ENCODE peak calls at places on chromosomes 1 and 21, in four cellular contexts. One of them, this sample, is unnamed.

GRCh38 chr1:24151175-24151533 is 8.2 kb upstream of the IL22RA1 start:
- DNase-seq in bronchial epithelial cell: peak
- DNase-seq in choroid plexus epithelial cell: no peak
- DNase-seq in Panc1: no peak
- DNase-seq in this sample: no peak

GRCh38 chr1:241637046-241637590 is 3.1 kb downstream of the CHML start:
- DNase-seq in Panc1: no peak
- DNase-seq in bronchial epithelial cell: peak
- DNase-seq in choroid plexus epithelial cell: peak
- DNase-seq in this sample: no peak

GRCh38 chr1:23039308-23039826 is 20.1 kb downstream of the KDM1A start:
- DNase-seq in bronchial epithelial cell: no peak
- DNase-seq in choroid plexus epithelial cell: no peak
- DNase-seq in Panc1: no peak
- DNase-seq in this sample: no peak

GRCh38 chr1:48823161-48823560 is 46.5 kb upstream of the BEND5 start:
- DNase-seq in Panc1: no peak
- DNase-seq in choroid plexus epithelial cell: peak
- DNase-seq in bronchial epithelial cell: no peak
- DNase-seq in this sample: no peak

GRCh38 chr1:9374748-9375345 is 82.2 kb downstream of the SPSB1 start:
- DNase-seq in bronchial epithelial cell: no peak
- DNase-seq in Panc1: no peak
- DNase-seq in choroid plexus epithelial cell: no peak
- DNase-seq in this sample: no peak

GRCh38 chr1:17081439-17081838 is 27.6 kb upstream of the SDHB start:
- DNase-seq in bronchial epithelial cell: no peak
- DNase-seq in choroid plexus epithelial cell: no peak
- DNase-seq in Panc1: no peak
- DNase-seq in this sample: no peak

GRCh38 chr1:156860113-156860638 is 489 bp upstream of the NTRK1 start:
- DNase-seq in choroid plexus epithelial cell: peak
- DNase-seq in bronchial epithelial cell: no peak
- DNase-seq in Panc1: no peak
- DNase-seq in this sample: peak

GRCh38 chr21:28308516-28308915 is 684.2 kb downstream of the LTN1 start:
- DNase-seq in Panc1: no peak
- DNase-seq in choroid plexus epithelial cell: no peak
- DNase-seq in bronchial epithelial cell: peak
- DNase-seq in this sample: peak

GRCh38 chr1:42833981-42834380 is 12.4 kb upstream of the ZNF691 start:
- DNase-seq in Panc1: no peak
- DNase-seq in bronchial epithelial cell: no peak
- DNase-seq in choroid plexus epithelial cell: no peak
- DNase-seq in this sample: no peak

DNA sequence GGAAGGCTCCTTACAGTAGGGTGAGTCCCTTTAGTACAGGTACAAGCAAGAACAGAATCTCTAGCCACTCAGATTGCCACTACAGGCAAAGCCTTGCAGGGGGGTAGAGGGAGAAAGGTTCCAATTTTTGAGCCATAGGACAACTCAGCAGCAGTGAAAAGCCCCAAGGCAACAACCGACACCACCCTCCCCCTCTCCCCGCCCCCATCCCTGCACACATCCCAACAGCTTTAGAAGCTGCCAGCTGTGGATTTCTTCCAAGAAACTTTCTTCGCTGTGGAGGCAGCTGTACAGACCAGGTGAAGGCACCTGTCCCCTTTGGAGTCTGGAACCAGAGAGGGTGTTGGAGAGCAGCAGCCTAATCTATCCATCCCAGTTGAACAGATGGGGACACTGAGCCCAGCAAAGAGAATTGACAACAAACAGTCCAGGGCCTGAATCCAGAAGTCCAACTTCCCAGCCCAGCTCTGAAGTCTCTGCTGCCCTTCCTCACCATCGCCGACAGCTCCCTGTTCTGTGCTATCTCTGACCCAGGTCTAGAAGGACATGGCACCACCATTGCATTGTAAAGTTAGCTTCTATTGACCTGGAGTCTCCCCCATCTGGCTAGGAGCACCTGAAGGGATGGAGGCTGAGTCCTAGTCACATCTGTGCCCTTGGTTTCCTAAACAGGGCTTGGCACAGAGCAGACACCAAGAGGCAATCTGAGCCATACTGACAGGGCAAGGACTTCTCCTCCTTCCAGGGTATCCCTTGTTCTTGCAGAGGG is 2.2 kb downstream of the TENT5B start:
- DNase-seq in bronchial epithelial cell: no peak
- DNase-seq in choroid plexus epithelial cell: no peak
- DNase-seq in Panc1: no peak
- DNase-seq in this sample: no peak
- H3K4me3 ChIP-seq in bronchial epithelial cell: peak
- H3K4me3 ChIP-seq in choroid plexus epithelial cell: no peak
- H3K4me3 ChIP-seq in Panc1: peak
- H3K4me3 ChIP-seq in this sample: no peak

GRCh38 chr1:37763791-37764741 is 854 bp downstream of the EPHA10 start:
- DNase-seq in choroid plexus epithelial cell: peak
- DNase-seq in Panc1: no peak
- DNase-seq in bronchial epithelial cell: no peak
- DNase-seq in this sample: peak
- H3K4me3 ChIP-seq in choroid plexus epithelial cell: no peak
- H3K4me3 ChIP-seq in Panc1: no peak
- H3K4me3 ChIP-seq in bronchial epithelial cell: no peak
- H3K4me3 ChIP-seq in this sample: no peak

GRCh38 chr1:19646771-19647319 is 2.7 kb downstream of the NBL1 start:
- DNase-seq in Panc1: no peak
- DNase-seq in choroid plexus epithelial cell: no peak
- DNase-seq in bronchial epithelial cell: no peak
- DNase-seq in this sample: no peak
- H3K4me3 ChIP-seq in Panc1: no peak
- H3K4me3 ChIP-seq in choroid plexus epithelial cell: peak
- H3K4me3 ChIP-seq in bronchial epithelial cell: no peak
- H3K4me3 ChIP-seq in this sample: peak

DNA sequence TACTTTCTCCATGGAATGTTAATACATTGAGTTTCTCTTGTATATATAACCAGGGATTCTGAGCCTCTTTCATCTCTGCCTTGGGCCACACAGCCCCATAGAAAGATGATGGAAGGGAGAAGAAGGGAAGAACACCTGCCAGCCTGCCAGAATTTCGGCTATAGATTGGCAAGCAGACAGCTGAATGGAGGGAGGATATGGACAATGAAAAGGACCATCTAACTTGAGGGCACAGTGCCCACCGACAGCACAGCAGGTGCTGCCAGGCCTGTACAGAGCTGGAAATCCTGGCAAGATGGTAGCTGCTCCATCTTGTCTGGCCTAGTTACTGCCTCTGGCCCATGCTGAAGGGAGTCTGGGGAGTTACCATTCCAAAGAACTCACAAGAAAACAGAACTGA is 244.3 kb downstream of the FGGY start:
- DNase-seq in Panc1: no peak
- DNase-seq in choroid plexus epithelial cell: no peak
- DNase-seq in bronchial epithelial cell: no peak
- DNase-seq in this sample: no peak
- H3K4me3 ChIP-seq in Panc1: no peak
- H3K4me3 ChIP-seq in choroid plexus epithelial cell: no peak
- H3K4me3 ChIP-seq in bronchial epithelial cell: no peak
- H3K4me3 ChIP-seq in this sample: no peak

DNA sequence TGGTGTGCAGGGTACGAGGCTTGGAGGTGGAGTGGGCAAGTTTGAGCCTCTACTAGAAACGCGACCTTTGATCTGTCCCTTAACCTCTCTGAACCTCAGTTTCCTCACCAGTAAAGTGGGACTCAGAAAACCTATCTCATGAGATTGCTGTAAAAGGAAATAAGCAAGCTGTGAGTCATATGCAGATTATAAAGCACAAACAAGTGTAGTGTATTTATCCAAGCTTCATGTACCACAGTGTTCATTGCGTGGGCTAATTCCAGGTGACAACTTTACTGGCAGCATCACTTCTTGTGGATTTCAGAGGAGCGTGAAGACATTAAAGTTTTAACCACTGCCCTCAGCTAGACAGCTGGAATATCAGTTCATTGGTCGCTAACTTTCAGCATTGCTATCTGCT is 44.4 kb downstream of the ZNF697 start:
- DNase-seq in bronchial epithelial cell: peak
- DNase-seq in choroid plexus epithelial cell: peak
- DNase-seq in Panc1: no peak
- DNase-seq in this sample: no peak
- H3K4me3 ChIP-seq in bronchial epithelial cell: no peak
- H3K4me3 ChIP-seq in choroid plexus epithelial cell: no peak
- H3K4me3 ChIP-seq in Panc1: no peak
- H3K4me3 ChIP-seq in this sample: no peak

DNA sequence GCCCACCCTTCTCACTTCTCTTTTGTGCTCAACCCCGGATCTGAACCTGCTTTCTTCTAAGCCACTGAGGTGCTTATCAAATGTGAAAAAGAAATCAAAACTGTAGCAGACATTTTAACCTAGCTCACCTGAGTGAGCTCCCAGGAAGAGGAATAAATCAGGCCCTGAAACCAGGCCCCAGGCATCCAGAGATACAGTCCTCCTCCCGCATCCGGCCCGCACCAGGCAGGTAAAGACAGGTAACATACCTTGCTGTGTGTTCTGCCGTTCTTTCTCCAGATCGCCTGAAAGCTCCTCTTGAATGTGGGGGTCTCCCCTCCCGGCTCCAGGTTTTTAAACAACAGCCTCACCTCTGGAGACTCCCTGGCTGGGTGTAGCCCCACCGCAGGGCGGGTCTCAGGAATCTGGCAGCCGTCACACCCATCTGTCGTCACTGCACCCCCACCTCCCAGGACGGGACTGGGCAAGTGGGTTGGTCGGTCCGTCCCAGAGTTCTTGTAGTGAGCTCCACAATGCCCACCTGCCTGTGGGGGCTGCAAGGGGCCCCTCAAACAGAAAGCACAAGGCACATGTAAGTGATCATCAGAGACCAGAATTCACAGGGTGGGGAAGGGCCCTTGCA is at the start of gene LAMB3:
- DNase-seq in Panc1: no peak
- DNase-seq in choroid plexus epithelial cell: no peak
- DNase-seq in bronchial epithelial cell: peak
- DNase-seq in this sample: no peak
- H3K4me3 ChIP-seq in Panc1: no peak
- H3K4me3 ChIP-seq in choroid plexus epithelial cell: no peak
- H3K4me3 ChIP-seq in bronchial epithelial cell: peak
- H3K4me3 ChIP-seq in this sample: no peak

GRCh38 chr21:16194851-16195251 is 465.1 kb downstream of the USP25 start:
- DNase-seq in bronchial epithelial cell: peak
- DNase-seq in Panc1: no peak
- DNase-seq in choroid plexus epithelial cell: peak
- DNase-seq in this sample: peak
- H3K4me3 ChIP-seq in bronchial epithelial cell: peak
- H3K4me3 ChIP-seq in Panc1: no peak
- H3K4me3 ChIP-seq in choroid plexus epithelial cell: peak
- H3K4me3 ChIP-seq in this sample: peak

This sample was measured in astrocyte of the spinal cord.